ENCODE peak calls at places on chromosomes 2 and 18, in eight cellular contexts. O, P, D, R, J, A, L and S are unnamed samples.

GRCh38 chr18:74255022-74255658 is 36.6 kb downstream of the CYB5A start:
- DNase-seq in O (no peak), P (no peak), D (no peak), R (peak; percentile 60), J (no peak), A (no peak), L (peak; percentile 49), S (no peak)

GRCh38 chr18:11237484-11237883 is 88.1 kb upstream of the PIEZO2 start:
- DNase-seq in O (no peak), P (no peak), D (no peak), R (no peak), J (no peak), A (no peak), L (no peak), S (no peak)

GRCh38 chr18:25144835-25145234 is 207.1 kb downstream of the ZNF521 start:
- DNase-seq in O (no peak), P (no peak), D (no peak), R (no peak), J (no peak), A (no peak), L (no peak), S (no peak)

GRCh38 chr18:7924616-7925015 is 357.5 kb downstream of the PTPRM start:
- DNase-seq in O (no peak), P (no peak), D (no peak), R (no peak), J (no peak), A (no peak), L (no peak), S (no peak)

GRCh38 chr18:10442551-10442971 is 11.9 kb upstream of the APCDD1 start:
- DNase-seq in O (no peak), P (no peak), D (no peak), R (no peak), J (no peak), A (no peak), L (no peak), S (no peak)

GRCh38 chr2:11597538-11598225 is 63.8 kb downstream of the GREB1 start:
- DNase-seq in O (no peak), P (peak; percentile 33), D (no peak), R (no peak), J (no peak), A (no peak), L (no peak), S (no peak)

GRCh38 chr2:67799889-67800288 is 262.9 kb downstream of the C1D start:
- DNase-seq in O (no peak), P (no peak), D (no peak), R (no peak), J (no peak), A (no peak), L (no peak), S (no peak)

GRCh38 chr2:240472078-240472790 is 36.8 kb downstream of the GPC1 start:
- DNase-seq in O (no peak), P (no peak), D (peak; percentile 37), R (no peak), J (no peak), A (no peak), L (no peak), S (no peak)

GRCh38 chr2:212535963-212536362 is 2.6 kb downstream of the ERBB4 start:
- DNase-seq in O (no peak), P (no peak), D (no peak), R (no peak), J (no peak), A (no peak), L (no peak), S (no peak)

GRCh38 chr2:241658296-241658695 is 20.8 kb downstream of the ATG4B start:
- DNase-seq in O (no peak), P (no peak), D (no peak), R (no peak), J (no peak), A (no peak), L (no peak), S (no peak)

GRCh38 chr2:13000644-13001375 is 284.1 kb downstream of the TRIB2 start:
- DNase-seq in O (no peak), P (no peak), D (no peak), R (peak; percentile 59), J (no peak), A (no peak), L (no peak), S (no peak)

GRCh38 chr2:162244559-162245031 is 1.4 kb upstream of the FAP start:
- DNase-seq in O (peak; percentile 22), P (no peak), D (no peak), R (no peak), J (peak; percentile 71), A (peak; percentile 52), L (no peak), S (no peak)

GRCh38 chr2:241224068-241224850 is 35.8 kb downstream of the ANO7 start:
- DNase-seq in O (no peak), P (peak; percentile 54), D (no peak), R (peak; percentile 37), J (no peak), A (peak; percentile 42), L (no peak), S (no peak)

GRCh38 chr18:31977270-31977872 is 34.4 kb upstream of the TRAPPC8 start:
- DNase-seq in O (peak; percentile 54), P (no peak), D (peak; percentile 87), R (peak; percentile 18), J (no peak), A (no peak), L (peak; percentile 63), S (peak; percentile 47)

GRCh38 chr2:231297108-231297908 is 98.2 kb upstream of the B3GNT7 start:
- DNase-seq in O (peak; percentile 10), P (peak; percentile 69), D (peak; percentile 92), R (peak; percentile 75), J (peak; percentile 80), A (peak; percentile 72), L (peak; percentile 67), S (peak; percentile 56)

DNA sequence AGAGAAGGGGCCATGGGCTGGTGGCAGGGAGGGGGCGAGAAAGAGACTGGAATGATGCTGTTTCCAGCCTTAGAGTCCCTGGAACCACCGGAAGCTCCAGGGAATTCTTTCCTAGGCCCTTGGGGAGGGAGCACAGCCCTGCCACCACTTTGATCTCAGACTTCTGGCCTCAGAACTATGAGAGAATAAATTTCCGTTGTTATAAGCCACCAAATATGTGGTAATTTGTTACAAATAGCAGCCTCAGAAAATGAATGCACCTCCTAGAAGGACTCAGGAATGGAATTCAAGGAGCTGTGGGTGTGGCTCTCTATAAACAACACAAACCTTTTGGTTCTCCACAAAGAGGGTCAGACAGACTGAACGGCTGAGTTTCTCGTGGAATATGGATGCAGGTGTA is 144.4 kb downstream of the ACKR3 start:
- DNase-seq in O (no peak), P (no peak), D (no peak), R (no peak), J (no peak), A (no peak), L (no peak), S (no peak)
- H3K4me1 ChIP-seq in O (no peaks in the 10 kb centered on the region), P (peaks cover 8% of the 10 kb centered on the region), D (peaks cover 6% of the 10 kb centered on the region), R (no peaks in the 10 kb centered on the region), J (no peaks in the 10 kb centered on the region), A (peaks cover 21% of the 10 kb centered on the region), L (no peaks in the 10 kb centered on the region), S (peaks cover 26% of the 10 kb centered on the region)

DNA sequence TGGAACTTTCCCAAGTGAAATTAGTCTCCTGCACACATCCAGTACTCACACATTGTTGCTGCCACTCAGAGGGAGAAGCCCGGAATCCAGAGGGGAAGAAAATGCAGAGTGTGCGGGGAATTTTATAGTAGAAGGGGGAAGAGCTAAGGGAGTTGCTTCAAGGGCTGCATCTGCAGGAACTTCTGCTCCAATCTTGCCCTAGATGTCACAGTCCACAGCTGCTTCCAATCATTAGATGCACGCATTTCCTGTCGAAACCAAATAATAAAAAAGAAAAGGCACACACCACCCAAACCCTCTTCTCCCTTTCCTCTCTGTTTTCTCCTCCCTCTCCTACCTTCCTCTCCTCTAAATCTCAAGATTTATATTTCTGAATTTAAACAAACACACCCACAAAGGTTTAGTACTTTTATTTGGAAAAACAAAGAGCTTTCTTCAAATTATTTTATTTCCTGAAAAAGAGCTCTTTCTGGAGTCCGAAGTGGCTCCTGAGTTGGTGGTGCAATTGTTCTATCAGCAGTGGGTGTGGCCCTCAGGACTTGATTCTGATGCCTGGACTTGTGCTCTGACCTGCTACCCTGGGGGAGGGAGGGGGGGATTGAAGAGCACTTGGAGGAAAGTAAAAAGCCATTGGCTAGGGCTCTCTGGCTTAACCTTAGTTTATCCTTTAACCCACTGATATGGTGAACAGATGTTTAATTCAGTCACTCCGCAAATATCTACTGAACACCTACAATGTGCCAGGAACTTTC is 72.0 kb downstream of the KCNE4 start:
- DNase-seq in O (no peak), P (no peak), D (no peak), R (no peak), J (no peak), A (no peak), L (no peak), S (no peak)
- H3K4me3 ChIP-seq in O (no peak overlapping the region), P (no peak overlapping the region), D (no peak overlapping the region), R (no peak overlapping the region), J (no peak overlapping the region), A (no peak overlapping the region), L (no peak overlapping the region), S (no peak overlapping the region)

DNA sequence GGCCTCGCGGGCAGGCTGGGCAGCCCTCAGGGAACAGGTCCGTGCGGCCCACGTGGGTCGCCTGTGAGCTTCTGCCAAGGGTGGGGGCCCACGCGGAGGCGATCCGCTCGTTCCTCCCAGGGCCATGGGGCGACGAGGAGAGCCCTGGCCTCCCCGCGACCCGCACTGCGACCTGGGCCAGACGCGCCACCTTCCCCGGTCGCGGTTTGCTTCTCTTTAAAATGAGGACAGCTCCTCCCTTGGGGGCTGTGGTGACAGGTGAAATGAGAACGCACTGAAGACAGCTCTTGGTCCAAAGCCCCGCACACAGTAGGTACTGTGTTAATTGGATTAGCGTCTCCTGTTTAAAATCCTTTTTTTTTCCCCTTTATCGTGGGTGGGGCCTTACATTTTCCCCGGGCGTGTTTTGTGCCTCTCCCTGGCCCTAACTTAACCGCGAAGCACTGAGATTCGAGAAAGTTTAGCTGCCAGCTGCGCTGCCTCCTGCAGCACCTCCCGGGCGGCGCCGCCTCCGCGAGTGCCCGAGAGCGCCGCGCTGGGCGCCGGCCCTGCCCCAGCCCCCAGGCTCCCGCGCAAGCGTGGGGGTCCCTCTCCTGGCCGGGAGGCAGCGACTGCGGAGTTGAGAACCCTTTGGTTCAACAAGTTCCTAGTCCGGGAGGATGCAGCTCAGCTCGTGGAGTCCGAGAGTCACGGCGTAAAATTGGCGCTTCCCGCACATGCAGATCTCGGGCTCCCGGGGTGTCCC is 1.1 kb downstream of the HPCAL1 start:
- DNase-seq in O (no peak), P (no peak), D (peak; percentile 79), R (peak; percentile 67), J (peak; percentile 84), A (peak; percentile 80), L (peak; percentile 60), S (no peak)
- TF ChIP-seq CTCF in O (no peak), P (peak; percentile 14), D (peak; percentile 19), R (no peak), J (peak; percentile 15), A (no peak), L (no peak), S (peak; percentile 9)

GRCh38 chr2:41489638-41490037 is 558.2 kb upstream of the PKDCC start:
- DNase-seq in O (no peak), P (no peak), D (no peak), R (no peak), J (no peak), A (no peak), L (no peak), S (no peak)

GRCh38 chr2:41483221-41483620 is 564.6 kb upstream of the PKDCC start:
- DNase-seq in O (no peak), P (no peak), D (no peak), R (no peak), J (no peak), A (no peak), L (no peak), S (no peak)

DNA sequence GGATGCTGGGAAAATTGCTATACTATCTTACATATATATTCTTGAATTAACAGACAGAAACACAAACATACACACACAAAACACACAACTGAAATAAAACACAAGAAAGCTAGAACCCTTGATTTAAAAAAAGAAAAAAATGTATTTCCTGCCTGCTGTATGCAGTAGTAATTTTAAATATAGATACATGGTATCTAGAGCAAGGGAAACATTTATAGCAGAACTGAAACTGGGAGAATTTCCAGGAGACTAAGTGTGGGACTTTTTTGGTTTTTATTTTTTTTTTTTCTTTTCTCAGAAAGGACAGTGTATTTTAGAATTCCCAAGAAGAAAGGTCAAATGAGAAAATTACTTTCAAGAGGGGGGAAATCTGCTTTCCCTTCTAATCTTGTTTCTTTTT is 559.0 kb upstream of the PKDCC start:
- DNase-seq in O (no peak), P (no peak), D (no peak), R (no peak), J (no peak), A (no peak), L (no peak), S (no peak)
- H3K4me1 ChIP-seq in O (no peaks in the 10 kb centered on the region), P (no peaks in the 10 kb centered on the region), D (no peaks in the 10 kb centered on the region), R (no peaks in the 10 kb centered on the region), J (no peaks in the 10 kb centered on the region), A (no peaks in the 10 kb centered on the region), L (peaks cover 16% of the 10 kb centered on the region), S (no peaks in the 10 kb centered on the region)